ENCODE peak calls at places on chromosomes 11 and 22, in six cellular contexts. B is effector memory CD4-positive, alpha-beta T cell; U is Daoy; I is gastrocnemius medialis; D is fibroblast of the conjunctiva; F is activated naive CD4-positive, alpha-beta T cell. C is an unnamed sample.

GRCh38 chr11:45154276-45154675 is 7.8 kb downstream of the PRDM11 start:
- DNase-seq in B (no peak), U (no peak), D (no peak), F (no peak), I (no peak), C (no peak)

GRCh38 chr11:43392713-43393112 is 34.0 kb downstream of the TTC17 start:
- DNase-seq in F (no peak), B (no peak), U (no peak), I (no peak), D (no peak), C (no peak)

GRCh38 chr11:28860898-28861297 is 752.7 kb downstream of the METTL15 start:
- DNase-seq in U (peak), I (no peak), B (no peak), F (no peak), D (peak), C (no peak)

GRCh38 chr11:75768909-75769771 is 562 bp downstream of the DGAT2 start:
- DNase-seq in I (no peak), U (no peak), B (no peak), D (no peak), F (no peak), C (no peak)

GRCh38 chr11:110972640-110973039 is 260.4 kb upstream of the ARHGAP20 start:
- DNase-seq in B (no peak), F (no peak), D (peak), I (no peak), U (no peak), C (no peak)

GRCh38 chr11:128021304-128022006 is 565.9 kb downstream of the ETS1 start:
- DNase-seq in F (no peak), I (no peak), U (peak), B (no peak), D (no peak), C (peak)

GRCh38 chr11:77198440-77198849 is 70.4 kb downstream of the MYO7A start:
- DNase-seq in F (no peak), U (peak), B (no peak), D (no peak), I (peak), C (peak)

GRCh38 chr11:133619397-133619796 is 87.1 kb upstream of the OPCML start:
- DNase-seq in F (no peak), D (no peak), U (no peak), B (no peak), I (no peak), C (peak)

GRCh38 chr11:11036185-11037161 is 178.6 kb upstream of the ZBED5 start:
- DNase-seq in U (peak), D (peak), B (peak), F (no peak), I (peak), C (peak)

GRCh38 chr11:8913961-8914660 is 3.1 kb downstream of the AKIP1 start:
- DNase-seq in B (no peak), D (no peak), U (peak), I (no peak), F (no peak), C (no peak)

GRCh38 chr11:123681007-123681406 is 26.6 kb upstream of the SCN3B start:
- DNase-seq in B (no peak), I (no peak), U (no peak), F (no peak), D (no peak), C (no peak)

GRCh38 chr22:43531651-43532050 is 119.8 kb downstream of the MPPED1 start:
- DNase-seq in I (no peak), B (no peak), U (no peak), F (no peak), D (no peak), C (no peak)

GRCh38 chr11:110297082-110297725 is 790 bp upstream of the RDX start:
- DNase-seq in B (no peak), D (no peak), F (no peak), I (no peak), U (no peak), C (no peak)

GRCh38 chr11:27857588-27857987 is 157.3 kb upstream of the BDNF start:
- DNase-seq in B (no peak), F (no peak), D (no peak), I (no peak), U (no peak), C (no peak)

GRCh38 chr11:102138223-102138622 is 28.0 kb downstream of the YAP1 start:
- DNase-seq in U (no peak), D (no peak), F (no peak), I (no peak), B (no peak), C (no peak)

C was measured in NT2/D1.